ENCODE peak calls at places on chromosome 19, in four cellular contexts. F is H9, J is H1, O is IMR-90. Z is an unnamed sample. For H3K4me1, the result is how much of the 10 kb centered on the place peaks cover.

GRCh38 chr19:3479177-3479818 is 1.0 kb downstream of the SMIM24 start:
- DNase-seq in O (no peak), J (no peak), F (peak), Z (peak)

GRCh38 chr19:18193388-18194207 is 580 bp downstream of the MPV17L2 start:
- DNase-seq in F (no peak), J (no peak), O (no peak), Z (peak)

GRCh38 chr19:33878136-33878535 is 81.5 kb downstream of the KCTD15 start:
- DNase-seq in F (no peak), J (no peak), O (no peak), Z (no peak)

GRCh38 chr19:31639306-31639705 is 290.1 kb upstream of the TSHZ3 start:
- DNase-seq in J (no peak), F (no peak), O (peak), Z (no peak)

GRCh38 chr19:35913589-35913988 is 5.5 kb upstream of the TYROBP start:
- DNase-seq in O (peak), F (no peak), J (no peak), Z (no peak)

GRCh38 chr19:29953352-29954247 is 11.6 kb downstream of the URI1 start:
- DNase-seq in O (no peak), F (no peak), J (no peak), Z (no peak)

GRCh38 chr19:39408392-39409206 is 2.0 kb downstream of the ZFP36 start:
- DNase-seq in J (no peak), O (peak), F (no peak), Z (no peak)

GRCh38 chr19:48654299-48655059 is 8.5 kb upstream of the CA11 start:
- DNase-seq in O (no peak), F (no peak), J (no peak), Z (no peak)

GRCh38 chr19:3282155-3282554 is 57.7 kb downstream of the CELF5 start:
- DNase-seq in J (no peak), F (no peak), O (no peak), Z (no peak)

GRCh38 chr19:33722456-33723239 is 74.0 kb upstream of the KCTD15 start:
- DNase-seq in O (no peak), J (no peak), F (no peak), Z (no peak)

GRCh38 chr19:31313291-31314030 is 35.8 kb downstream of the TSHZ3 start:
- DNase-seq in F (no peak), O (no peak), J (no peak), Z (no peak)

GRCh38 chr19:55563261-55563690 is 17.4 kb downstream of the ZNF579 start:
- DNase-seq in F (no peak), J (no peak), O (no peak), Z (no peak)

GRCh38 chr19:19513671-19514070 is 1.7 kb downstream of the TSSK6 start:
- DNase-seq in F (no peak), O (no peak), J (no peak), Z (no peak)

GRCh38 chr19:19517235-19517619 is 1.2 kb downstream of the NDUFA13 start:
- DNase-seq in O (no peak), J (no peak), F (no peak), Z (no peak)

GRCh38 chr19:19515764-19516519 is at the start of gene NDUFA13:
- DNase-seq in F (peak), J (peak), O (peak), Z (peak)

GRCh38 chr19:19514881-19515763 is at the start of gene TSSK6:
- DNase-seq in F (no peak), O (no peak), J (no peak), Z (no peak)

GRCh38 chr19:19514215-19514633 is 1.1 kb downstream of the TSSK6 start:
- DNase-seq in O (no peak), J (no peak), F (no peak), Z (no peak)
- H4K5ac ChIP-seq in O (no peak), J (no peak), F (no peak), Z (no peak)

DNA sequence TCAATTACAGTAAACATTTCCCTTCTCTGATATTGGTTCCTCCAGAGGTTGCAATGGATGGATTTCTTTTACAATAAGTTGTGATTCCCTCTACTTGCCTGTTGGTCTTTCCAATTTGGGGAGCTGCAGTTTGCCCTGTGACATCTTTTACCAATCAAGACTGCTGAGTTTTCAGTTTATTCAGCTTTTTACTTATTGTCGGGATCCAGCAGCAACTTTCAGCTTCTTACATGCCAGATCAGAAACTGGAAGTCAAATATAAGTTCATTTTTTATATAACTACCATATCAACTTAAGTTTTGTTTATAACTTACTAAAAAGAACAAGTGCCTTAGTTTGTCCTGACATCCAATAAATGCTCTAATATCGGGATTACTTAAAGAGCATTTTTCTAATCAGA is 10.5 kb downstream of the OR10H3 start:
- DNase-seq in J (no peak), O (no peak), F (no peak), Z (no peak)
- H3K56ac ChIP-seq in J (no peak), O (no peak), F (no peak), Z (no peak)

GRCh38 chr19:1874554-1875185 is 10.6 kb downstream of the ABHD17A start:
- DNase-seq in O (no peak), F (no peak), J (no peak), Z (no peak)

GRCh38 chr19:1871630-1872029 is 8.3 kb upstream of the KLF16 start:
- DNase-seq in O (no peak), J (no peak), F (peak), Z (no peak)

GRCh38 chr19:1872807-1873523 is 9.6 kb upstream of the KLF16 start:
- DNase-seq in J (no peak), O (no peak), F (no peak), Z (no peak)

GRCh38 chr19:1873524-1874473 is 10.4 kb upstream of the KLF16 start:
- DNase-seq in F (peak), O (no peak), J (no peak), Z (no peak)

DNA sequence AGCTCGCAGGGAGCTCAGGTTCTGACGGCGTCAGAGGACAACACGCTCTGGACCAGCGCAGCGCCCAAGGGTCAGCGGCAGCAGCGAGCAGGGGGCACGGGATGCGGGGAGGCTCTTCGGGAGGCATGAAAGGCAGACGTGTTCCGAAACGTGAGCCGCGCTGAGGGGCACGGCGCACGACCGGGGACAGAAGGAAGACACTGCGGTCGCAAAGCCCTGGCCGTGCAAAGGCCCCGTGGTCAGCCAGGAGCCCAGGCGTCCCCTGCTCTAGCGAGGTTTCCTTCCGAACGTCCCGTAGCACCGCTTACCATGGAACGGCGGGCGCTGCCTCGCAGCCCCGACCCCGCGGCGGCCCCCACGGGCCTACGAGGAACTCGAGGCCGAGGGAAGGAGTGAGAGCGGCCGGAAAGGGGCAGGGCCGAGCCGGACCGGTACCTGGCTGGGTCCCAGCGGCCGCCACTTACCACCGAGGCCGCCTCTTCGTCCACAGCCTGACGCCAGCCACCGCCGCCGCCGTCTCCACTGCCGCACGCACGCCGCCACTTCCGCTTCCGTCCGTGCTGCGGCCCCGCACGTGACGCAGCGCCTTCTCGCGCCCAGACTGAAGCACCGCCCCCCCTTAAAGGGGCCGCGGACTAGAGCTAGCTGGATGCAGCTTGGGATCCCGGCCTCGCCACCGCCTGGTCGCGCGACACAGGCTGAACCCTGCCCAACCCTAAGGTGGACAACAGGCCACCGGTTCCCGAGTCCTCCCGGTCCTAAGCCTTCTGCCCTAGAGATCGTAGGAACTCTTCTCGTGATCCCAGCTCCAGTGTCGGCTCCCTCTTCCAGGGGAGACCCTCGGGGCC is 9.4 kb downstream of the ABHD17A start:
- DNase-seq in F (peak), O (peak), J (no peak), Z (peak)
- H3K4me1 ChIP-seq in F (under half), O (under half), J (under half), Z (under half)

GRCh38 chr19:58352760-58353671 is at the start of gene A1BG:
- DNase-seq in O (no peak), J (no peak), F (no peak), Z (no peak)
- H4K5ac ChIP-seq in O (no peak), J (no peak), F (no peak), Z (no peak)

DNA sequence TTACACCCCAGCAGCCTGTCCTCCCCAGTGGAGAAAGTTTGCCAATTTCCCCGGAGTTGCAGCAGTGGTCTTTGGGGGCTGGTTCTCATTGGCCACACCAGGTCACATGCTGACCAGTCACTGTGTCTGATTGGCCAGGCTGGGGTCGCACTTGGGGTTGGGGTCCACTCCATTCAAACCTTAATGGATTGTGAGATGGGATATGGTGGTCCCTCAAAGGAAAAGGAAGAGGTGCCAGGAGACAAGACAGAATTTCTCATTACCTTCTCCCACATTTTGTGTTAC is 3.4 kb downstream of the PPM1N start:
- DNase-seq in F (peak), O (no peak), J (no peak), Z (no peak)
- H3K56ac ChIP-seq in F (no peak), O (no peak), J (no peak), Z (no peak)

DNA sequence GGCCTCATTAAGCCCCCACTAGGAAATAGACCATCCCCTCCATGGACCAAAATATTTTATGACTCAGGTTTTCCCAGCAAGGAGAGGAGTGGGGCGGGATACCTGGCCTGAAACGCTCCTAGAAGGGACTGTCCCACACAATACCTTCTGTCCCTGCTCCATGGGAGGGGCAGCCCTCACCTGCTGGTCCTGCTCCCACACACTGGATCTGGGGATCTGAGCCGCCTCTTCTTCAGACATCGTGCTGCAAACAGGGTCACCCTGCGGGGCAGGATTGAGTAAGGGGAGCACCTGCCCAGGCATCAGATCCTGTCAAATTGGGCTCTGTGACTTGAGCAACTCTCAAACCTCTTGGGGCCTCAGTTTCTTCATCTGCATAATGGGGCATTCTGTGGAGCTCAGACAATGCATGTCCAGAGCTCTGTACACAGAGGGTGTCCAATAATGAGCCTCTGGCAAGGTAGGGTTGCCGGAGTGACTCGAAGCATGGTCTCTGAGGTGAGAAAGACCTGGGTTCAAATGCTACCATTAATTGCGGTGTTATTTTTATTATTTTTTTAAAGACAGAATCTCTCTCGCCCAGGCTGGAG is 1.1 kb downstream of the PLIN5 start:
- DNase-seq in J (no peak), O (no peak), F (no peak), Z (no peak)
- H3K4me1 ChIP-seq in J (under half), O (under half), F (under half), Z (under half)

DNA sequence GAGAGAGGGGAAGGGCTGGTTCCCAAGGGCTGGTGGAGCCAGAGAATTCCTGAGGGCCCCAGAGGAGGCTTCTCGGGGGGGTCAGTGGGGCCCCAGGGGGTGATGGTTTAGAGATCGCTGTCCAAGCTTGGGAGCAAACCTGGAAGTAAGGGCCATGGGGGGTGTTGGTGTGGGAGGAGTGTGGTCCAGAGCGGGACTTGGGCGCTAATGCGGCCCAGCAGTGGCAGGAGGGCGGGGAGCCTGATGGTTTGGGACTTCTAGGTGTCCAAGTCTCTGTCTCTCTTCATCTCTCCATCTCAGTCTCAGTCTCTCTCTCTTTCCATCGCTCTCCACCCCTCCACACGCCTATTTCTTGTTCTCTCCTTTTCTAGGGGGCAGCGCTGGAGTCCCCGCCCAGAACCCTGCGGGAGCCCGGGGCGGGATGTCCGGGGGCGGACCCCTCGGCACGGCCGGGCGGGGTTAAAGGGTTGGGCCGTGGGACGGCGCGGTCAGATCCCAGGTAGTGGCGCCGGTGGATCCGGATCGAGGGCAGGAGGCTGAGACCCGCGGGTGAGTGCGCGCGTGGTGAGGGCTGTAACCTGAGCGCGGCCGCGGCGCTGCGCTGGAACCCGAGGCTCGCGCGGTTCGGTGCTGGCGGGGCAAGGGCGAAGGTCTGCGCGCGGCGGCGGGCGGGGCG is at the start of gene CYP4F22:
- DNase-seq in O (no peak), F (no peak), J (no peak), Z (no peak)
- H4K5ac ChIP-seq in O (no peak), F (no peak), J (no peak), Z (no peak)

GRCh38 chr19:16208847-16209246 is 11.1 kb downstream of the AP1M1 start:
- DNase-seq in O (no peak), J (no peak), F (no peak), Z (no peak)

GRCh38 chr19:16208064-16208759 is 10.5 kb downstream of the AP1M1 start:
- DNase-seq in O (no peak), F (no peak), J (no peak), Z (no peak)

GRCh38 chr19:16209266-16209665 is 11.6 kb downstream of the AP1M1 start:
- DNase-seq in F (no peak), O (no peak), J (no peak), Z (no peak)

GRCh38 chr19:16207490-16208025 is 9.8 kb downstream of the AP1M1 start:
- DNase-seq in F (no peak), J (no peak), O (no peak), Z (no peak)

DNA sequence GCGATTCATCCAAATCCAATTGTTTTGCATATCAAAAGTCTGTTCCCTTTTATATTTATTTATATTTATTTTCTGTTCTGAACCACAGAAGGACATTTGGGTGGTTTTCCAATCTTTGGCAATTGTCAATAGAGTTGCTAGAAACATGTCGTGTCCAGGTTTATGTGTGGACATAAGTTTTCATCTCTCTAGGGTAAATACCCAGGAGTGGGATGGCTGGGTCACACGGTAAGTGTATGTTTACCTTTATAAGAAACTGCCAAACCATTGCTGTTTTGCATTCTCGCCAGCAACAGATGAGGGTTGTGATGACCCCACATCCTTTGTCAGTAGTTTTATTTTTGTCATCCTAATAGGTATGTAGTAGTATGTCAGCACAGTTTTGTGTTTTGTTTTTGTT is 12.5 kb downstream of the AP1M1 start:
- DNase-seq in J (no peak), O (no peak), F (no peak), Z (no peak)
- H3K56ac ChIP-seq in J (no peak), O (no peak), F (no peak), Z (no peak)

GRCh38 chr19:43774103-43774939 is 6.5 kb downstream of the KCNN4 start:
- DNase-seq in O (peak), J (no peak), F (peak), Z (peak)

GRCh38 chr19:43777163-43777700 is 3.5 kb downstream of the KCNN4 start:
- DNase-seq in J (no peak), F (no peak), O (peak), Z (no peak)

GRCh38 chr19:43773725-43774102 is 7.1 kb downstream of the KCNN4 start:
- DNase-seq in O (no peak), F (no peak), J (no peak), Z (no peak)

GRCh38 chr19:43776285-43776684 is 4.5 kb downstream of the KCNN4 start:
- DNase-seq in O (no peak), F (no peak), J (no peak), Z (no peak)

DNA sequence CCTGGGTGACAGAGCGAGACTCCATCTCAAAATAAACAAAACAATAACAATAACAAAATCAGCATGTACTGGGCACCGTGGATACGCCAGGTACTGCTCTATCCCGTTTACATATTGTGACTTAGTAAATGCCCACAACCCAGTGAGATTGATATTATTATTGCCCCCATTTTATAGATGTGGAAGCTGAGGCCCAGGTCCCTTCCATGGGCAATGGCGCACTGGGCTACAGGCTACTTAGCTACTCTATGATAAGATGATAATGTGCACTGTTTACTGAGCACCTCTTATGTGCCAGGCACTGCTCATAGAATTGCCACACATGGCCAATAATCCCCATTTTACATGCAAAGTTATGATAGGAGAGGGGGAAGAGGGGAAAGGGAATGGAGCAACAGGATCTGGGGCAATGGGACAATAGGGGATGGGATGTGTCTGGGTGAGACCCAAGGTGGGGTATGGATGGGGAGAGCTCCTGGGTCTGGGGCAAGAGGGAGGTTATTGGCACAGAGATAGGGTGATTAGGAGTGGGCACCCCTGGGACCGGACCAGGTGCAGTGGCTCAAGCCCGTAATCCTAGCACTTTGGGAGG is 5.4 kb downstream of the KCNN4 start:
- DNase-seq in O (no peak), J (no peak), F (no peak), Z (no peak)
- H3K4me1 ChIP-seq in O (under half), J (under half), F (under half), Z (under half)